ENCODE peak calls at places on chromosomes 5 and 9, in six cellular contexts. C, G, K, E, H and O are unnamed samples.

GRCh38 chr9:88738708-88739107 is 203.7 kb downstream of the NXNL2 start:
- DNase-seq in C (no peak), H (no peak), G (no peak), E (no peak), K (no peak), O (no peak)

GRCh38 chr5:161432798-161433197 is 113.7 kb downstream of the GABRB2 start:
- DNase-seq in H (no peak), C (no peak), E (no peak), G (no peak), K (no peak), O (peak)

GRCh38 chr9:36798350-36799065 is 225.8 kb downstream of the MELK start:
- DNase-seq in G (no peak), K (peak), E (no peak), C (no peak), H (peak), O (no peak)

GRCh38 chr9:90861826-90862740 is 60.5 kb downstream of the SYK start:
- DNase-seq in H (no peak), G (no peak), K (no peak), E (no peak), C (no peak), O (no peak)

GRCh38 chr5:116032094-116032517 is at the start of gene ARL14EPL:
- DNase-seq in K (peak), H (no peak), C (peak), E (no peak), G (no peak), O (no peak)

GRCh38 chr5:96483878-96484277 is 50.8 kb upstream of the PCSK1 start:
- DNase-seq in E (no peak), K (peak), H (peak), C (no peak), G (peak), O (no peak)

GRCh38 chr5:57298985-57299491 is 125.2 kb downstream of the GPBP1 start:
- DNase-seq in C (no peak), K (peak), H (peak), G (no peak), E (no peak), O (peak)

GRCh38 chr5:67900515-67900914 is 315.0 kb upstream of the PIK3R1 start:
- DNase-seq in C (no peak), K (no peak), H (no peak), G (no peak), E (no peak), O (no peak)

GRCh38 chr5:143174714-143175398 is 228.6 kb downstream of the NR3C1 start:
- DNase-seq in E (no peak), C (no peak), G (no peak), H (no peak), K (no peak), O (no peak)

GRCh38 chr9:69204378-69204777 is 30.3 kb downstream of the TJP2 start:
- DNase-seq in G (no peak), H (no peak), K (no peak), E (no peak), C (no peak), O (no peak)

GRCh38 chr9:135050072-135050990 is 37.1 kb upstream of the OLFM1 start:
- DNase-seq in H (no peak), G (no peak), C (no peak), E (no peak), K (no peak), O (no peak)

GRCh38 chr9:69758001-69758730 is 1.6 kb downstream of the PTAR1 start:
- DNase-seq in C (no peak), K (no peak), E (no peak), H (no peak), G (no peak), O (peak)

GRCh38 chr5:10600629-10601245 is 36.9 kb downstream of the ANKRD33B start:
- DNase-seq in C (no peak), H (no peak), G (no peak), E (no peak), K (no peak), O (peak)

GRCh38 chr5:90640484-90641059 is 82.0 kb downstream of the ADGRV1 start:
- DNase-seq in E (no peak), H (no peak), C (no peak), G (no peak), K (peak), O (no peak)

GRCh38 chr5:15852217-15852616 is 327.4 kb downstream of the MARCHF11 start:
- DNase-seq in G (no peak), K (no peak), E (no peak), C (no peak), H (no peak), O (no peak)

GRCh38 chr9:130563797-130564196 is 15.6 kb upstream of the FUBP3 start:
- DNase-seq in K (no peak), C (no peak), H (no peak), G (no peak), E (no peak), O (no peak)

GRCh38 chr9:98793031-98793430 is 3.3 kb downstream of the ANKS6 start:
- DNase-seq in K (no peak), G (no peak), H (no peak), C (no peak), E (no peak), O (no peak)

GRCh38 chr9:72883867-72884266 is 69.0 kb downstream of the ALDH1A1 start:
- DNase-seq in G (no peak), E (no peak), C (no peak), K (no peak), H (no peak), O (no peak)

GRCh38 chr9:132410642-132411041 is 631 bp downstream of the CFAP77 start:
- DNase-seq in K (peak), C (no peak), H (no peak), G (no peak), E (no peak), O (no peak)

GRCh38 chr5:17289681-17290619 is 72.5 kb downstream of the BASP1 start:
- DNase-seq in G (no peak), E (no peak), C (no peak), H (no peak), K (no peak), O (no peak)

GRCh38 chr5:173868096-173868879 is 19.9 kb upstream of the CPEB4 start:
- DNase-seq in K (no peak), H (no peak), E (no peak), C (no peak), G (no peak), O (no peak)

GRCh38 chr9:133696036-133696435 is 42.1 kb downstream of the SARDH start:
- DNase-seq in E (no peak), G (no peak), C (no peak), H (no peak), K (no peak), O (no peak)

GRCh38 chr9:86838883-86839497 is 108.3 kb downstream of the GAS1 start:
- DNase-seq in K (no peak), G (no peak), C (no peak), H (no peak), E (no peak), O (no peak)

GRCh38 chr9:128022886-128023285 is 42.1 kb upstream of the EEIG1 start:
- DNase-seq in H (no peak), E (no peak), G (no peak), C (no peak), K (no peak), O (no peak)

GRCh38 chr5:88502179-88503064 is 233.8 kb upstream of the TMEM161B start:
- DNase-seq in E (no peak), K (no peak), G (no peak), H (no peak), C (no peak), O (no peak)

GRCh38 chr5:180866296-180866695 is 5.2 kb upstream of the ZFP62 start:
- DNase-seq in H (no peak), K (no peak), E (no peak), G (no peak), C (no peak), O (peak)

GRCh38 chr5:164060956-164061355 is 555.5 kb downstream of the MAT2B start:
- DNase-seq in C (no peak), K (no peak), E (no peak), H (no peak), G (no peak), O (no peak)